ENCODE peak calls at places on chromosomes 16 and 17, in ten cellular contexts. One of them, this sample, is unnamed.

GRCh38 chr17:57927048-57927723 is 28.0 kb downstream of the CUEDC1 start:
- DNase-seq in amygdala: peak; percentile 37
- DNase-seq in OCI-M1: no peak
- DNase-seq in endothelial cell of umbilical vein: peak; percentile 73
- DNase-seq in HAP-1: no peak
- DNase-seq in stimulated activated CD4-positive, alpha-beta T cell treated with anti-CD3 and anti-CD28 coated beads, Interleukin-2, amount 100 ng/mL, for 48 hours: no peak
- DNase-seq in kidney glomerular epithelial cell: peak; percentile 53
- DNase-seq in neural crest cell: no peak
- DNase-seq in activated naive CD4-positive, alpha-beta T cell: no peak
- DNase-seq in HFFc6: peak; percentile 50
- DNase-seq in this sample: peak; percentile 59

GRCh38 chr17:49513044-49513395 is 17.9 kb downstream of the NGFR start:
- DNase-seq in amygdala: no peak
- DNase-seq in OCI-M1: no peak
- DNase-seq in endothelial cell of umbilical vein: no peak
- DNase-seq in HAP-1: no peak
- DNase-seq in stimulated activated CD4-positive, alpha-beta T cell treated with anti-CD3 and anti-CD28 coated beads, Interleukin-2, amount 100 ng/mL, for 48 hours: no peak
- DNase-seq in kidney glomerular epithelial cell: no peak
- DNase-seq in neural crest cell: no peak
- DNase-seq in activated naive CD4-positive, alpha-beta T cell: no peak
- DNase-seq in HFFc6: no peak
- DNase-seq in this sample: no peak

GRCh38 chr16:85173077-85173980 is 61.1 kb upstream of the CIBAR2 start:
- DNase-seq in amygdala: no peak
- DNase-seq in OCI-M1: peak; percentile 5
- DNase-seq in endothelial cell of umbilical vein: peak; percentile 87
- DNase-seq in HAP-1: no peak
- DNase-seq in stimulated activated CD4-positive, alpha-beta T cell treated with anti-CD3 and anti-CD28 coated beads, Interleukin-2, amount 100 ng/mL, for 48 hours: no peak
- DNase-seq in kidney glomerular epithelial cell: peak; percentile 42
- DNase-seq in neural crest cell: no peak
- DNase-seq in activated naive CD4-positive, alpha-beta T cell: no peak
- DNase-seq in HFFc6: peak; percentile 92
- DNase-seq in this sample: peak; percentile 91

GRCh38 chr16:88533381-88533831 is 36.8 kb upstream of the ZC3H18 start:
- DNase-seq in amygdala: no peak
- DNase-seq in OCI-M1: no peak
- DNase-seq in endothelial cell of umbilical vein: no peak
- DNase-seq in HAP-1: no peak
- DNase-seq in stimulated activated CD4-positive, alpha-beta T cell treated with anti-CD3 and anti-CD28 coated beads, Interleukin-2, amount 100 ng/mL, for 48 hours: no peak
- DNase-seq in kidney glomerular epithelial cell: peak; percentile 4
- DNase-seq in neural crest cell: no peak
- DNase-seq in activated naive CD4-positive, alpha-beta T cell: no peak
- DNase-seq in HFFc6: peak; percentile 16
- DNase-seq in this sample: no peak

GRCh38 chr16:72938426-72939164 is 109.3 kb downstream of the ZFHX3 start:
- DNase-seq in amygdala: peak; percentile 19
- DNase-seq in OCI-M1: no peak
- DNase-seq in endothelial cell of umbilical vein: peak; percentile 72
- DNase-seq in HAP-1: no peak
- DNase-seq in stimulated activated CD4-positive, alpha-beta T cell treated with anti-CD3 and anti-CD28 coated beads, Interleukin-2, amount 100 ng/mL, for 48 hours: no peak
- DNase-seq in kidney glomerular epithelial cell: no peak
- DNase-seq in neural crest cell: no peak
- DNase-seq in activated naive CD4-positive, alpha-beta T cell: no peak
- DNase-seq in HFFc6: peak; percentile 71
- DNase-seq in this sample: peak; percentile 32

GRCh38 chr17:39229274-39229913 is 3.6 kb upstream of the STAC2 start:
- DNase-seq in amygdala: no peak
- DNase-seq in OCI-M1: no peak
- DNase-seq in endothelial cell of umbilical vein: no peak
- DNase-seq in HAP-1: no peak
- DNase-seq in stimulated activated CD4-positive, alpha-beta T cell treated with anti-CD3 and anti-CD28 coated beads, Interleukin-2, amount 100 ng/mL, for 48 hours: no peak
- DNase-seq in kidney glomerular epithelial cell: no peak
- DNase-seq in neural crest cell: no peak
- DNase-seq in activated naive CD4-positive, alpha-beta T cell: no peak
- DNase-seq in HFFc6: peak; percentile 46
- DNase-seq in this sample: no peak

GRCh38 chr16:10934325-10935107 is 7.8 kb downstream of the DEXI start:
- DNase-seq in amygdala: no peak
- DNase-seq in OCI-M1: no peak
- DNase-seq in endothelial cell of umbilical vein: no peak
- DNase-seq in HAP-1: no peak
- DNase-seq in stimulated activated CD4-positive, alpha-beta T cell treated with anti-CD3 and anti-CD28 coated beads, Interleukin-2, amount 100 ng/mL, for 48 hours: no peak
- DNase-seq in kidney glomerular epithelial cell: no peak
- DNase-seq in neural crest cell: no peak
- DNase-seq in activated naive CD4-positive, alpha-beta T cell: no peak
- DNase-seq in HFFc6: no peak
- DNase-seq in this sample: no peak

GRCh38 chr16:68223072-68223471 is 12.9 kb downstream of the ESRP2 start:
- DNase-seq in amygdala: no peak
- DNase-seq in OCI-M1: no peak
- DNase-seq in endothelial cell of umbilical vein: no peak
- DNase-seq in HAP-1: peak; percentile 83
- DNase-seq in stimulated activated CD4-positive, alpha-beta T cell treated with anti-CD3 and anti-CD28 coated beads, Interleukin-2, amount 100 ng/mL, for 48 hours: no peak
- DNase-seq in kidney glomerular epithelial cell: no peak
- DNase-seq in neural crest cell: no peak
- DNase-seq in activated naive CD4-positive, alpha-beta T cell: no peak
- DNase-seq in HFFc6: no peak
- DNase-seq in this sample: no peak

GRCh38 chr16:85349413-85350145 is 237.3 kb upstream of the CIBAR2 start:
- DNase-seq in amygdala: no peak
- DNase-seq in OCI-M1: peak; percentile 17
- DNase-seq in endothelial cell of umbilical vein: no peak
- DNase-seq in HAP-1: no peak
- DNase-seq in stimulated activated CD4-positive, alpha-beta T cell treated with anti-CD3 and anti-CD28 coated beads, Interleukin-2, amount 100 ng/mL, for 48 hours: no peak
- DNase-seq in kidney glomerular epithelial cell: no peak
- DNase-seq in neural crest cell: no peak
- DNase-seq in activated naive CD4-positive, alpha-beta T cell: no peak
- DNase-seq in HFFc6: no peak
- DNase-seq in this sample: no peak

GRCh38 chr17:69141802-69142472 is at the start of gene ABCA6:
- DNase-seq in amygdala: no peak
- DNase-seq in OCI-M1: peak; percentile 31
- DNase-seq in endothelial cell of umbilical vein: peak; percentile 91
- DNase-seq in HAP-1: no peak
- DNase-seq in stimulated activated CD4-positive, alpha-beta T cell treated with anti-CD3 and anti-CD28 coated beads, Interleukin-2, amount 100 ng/mL, for 48 hours: no peak
- DNase-seq in kidney glomerular epithelial cell: no peak
- DNase-seq in neural crest cell: no peak
- DNase-seq in activated naive CD4-positive, alpha-beta T cell: no peak
- DNase-seq in HFFc6: no peak
- DNase-seq in this sample: peak; percentile 20

GRCh38 chr16:187330-187729 is 7.1 kb downstream of the HBQ1 start:
- DNase-seq in amygdala: no peak
- DNase-seq in OCI-M1: no peak
- DNase-seq in endothelial cell of umbilical vein: no peak
- DNase-seq in HAP-1: no peak
- DNase-seq in stimulated activated CD4-positive, alpha-beta T cell treated with anti-CD3 and anti-CD28 coated beads, Interleukin-2, amount 100 ng/mL, for 48 hours: no peak
- DNase-seq in kidney glomerular epithelial cell: no peak
- DNase-seq in neural crest cell: no peak
- DNase-seq in activated naive CD4-positive, alpha-beta T cell: no peak
- DNase-seq in HFFc6: no peak
- DNase-seq in this sample: no peak

GRCh38 chr16:23385441-23385840 is 67.5 kb downstream of the COG7 start:
- DNase-seq in amygdala: no peak
- DNase-seq in OCI-M1: no peak
- DNase-seq in endothelial cell of umbilical vein: no peak
- DNase-seq in HAP-1: no peak
- DNase-seq in stimulated activated CD4-positive, alpha-beta T cell treated with anti-CD3 and anti-CD28 coated beads, Interleukin-2, amount 100 ng/mL, for 48 hours: no peak
- DNase-seq in kidney glomerular epithelial cell: no peak
- DNase-seq in neural crest cell: no peak
- DNase-seq in activated naive CD4-positive, alpha-beta T cell: no peak
- DNase-seq in HFFc6: no peak
- DNase-seq in this sample: no peak

GRCh38 chr16:72753883-72754282 is 294.0 kb downstream of the ZFHX3 start:
- DNase-seq in amygdala: no peak
- DNase-seq in OCI-M1: no peak
- DNase-seq in endothelial cell of umbilical vein: no peak
- DNase-seq in HAP-1: no peak
- DNase-seq in stimulated activated CD4-positive, alpha-beta T cell treated with anti-CD3 and anti-CD28 coated beads, Interleukin-2, amount 100 ng/mL, for 48 hours: no peak
- DNase-seq in kidney glomerular epithelial cell: no peak
- DNase-seq in neural crest cell: no peak
- DNase-seq in activated naive CD4-positive, alpha-beta T cell: no peak
- DNase-seq in HFFc6: no peak
- DNase-seq in this sample: no peak

GRCh38 chr17:81161536-81161935 is 3.8 kb upstream of the PVALEF start:
- DNase-seq in amygdala: no peak
- DNase-seq in OCI-M1: no peak
- DNase-seq in endothelial cell of umbilical vein: no peak
- DNase-seq in HAP-1: no peak
- DNase-seq in stimulated activated CD4-positive, alpha-beta T cell treated with anti-CD3 and anti-CD28 coated beads, Interleukin-2, amount 100 ng/mL, for 48 hours: no peak
- DNase-seq in kidney glomerular epithelial cell: no peak
- DNase-seq in neural crest cell: no peak
- DNase-seq in activated naive CD4-positive, alpha-beta T cell: no peak
- DNase-seq in HFFc6: no peak
- DNase-seq in this sample: no peak

GRCh38 chr17:31156326-31156725 is 61.5 kb downstream of the NF1 start:
- DNase-seq in amygdala: no peak
- DNase-seq in OCI-M1: no peak
- DNase-seq in endothelial cell of umbilical vein: no peak
- DNase-seq in HAP-1: no peak
- DNase-seq in stimulated activated CD4-positive, alpha-beta T cell treated with anti-CD3 and anti-CD28 coated beads, Interleukin-2, amount 100 ng/mL, for 48 hours: no peak
- DNase-seq in kidney glomerular epithelial cell: no peak
- DNase-seq in neural crest cell: no peak
- DNase-seq in activated naive CD4-positive, alpha-beta T cell: no peak
- DNase-seq in HFFc6: peak; percentile 64
- DNase-seq in this sample: no peak

GRCh38 chr17:69539781-69540319 is 125.4 kb downstream of the MAP2K6 start:
- DNase-seq in amygdala: no peak
- DNase-seq in OCI-M1: no peak
- DNase-seq in endothelial cell of umbilical vein: peak; percentile 97
- DNase-seq in HAP-1: no peak
- DNase-seq in stimulated activated CD4-positive, alpha-beta T cell treated with anti-CD3 and anti-CD28 coated beads, Interleukin-2, amount 100 ng/mL, for 48 hours: no peak
- DNase-seq in kidney glomerular epithelial cell: peak; percentile 37
- DNase-seq in neural crest cell: no peak
- DNase-seq in activated naive CD4-positive, alpha-beta T cell: no peak
- DNase-seq in HFFc6: peak; percentile 75
- DNase-seq in this sample: peak; percentile 68

GRCh38 chr16:1710811-1711507 is 5.0 kb downstream of the MAPK8IP3 start:
- DNase-seq in amygdala: no peak
- DNase-seq in OCI-M1: no peak
- DNase-seq in endothelial cell of umbilical vein: no peak
- DNase-seq in HAP-1: no peak
- DNase-seq in stimulated activated CD4-positive, alpha-beta T cell treated with anti-CD3 and anti-CD28 coated beads, Interleukin-2, amount 100 ng/mL, for 48 hours: no peak
- DNase-seq in kidney glomerular epithelial cell: no peak
- DNase-seq in neural crest cell: no peak
- DNase-seq in activated naive CD4-positive, alpha-beta T cell: no peak
- DNase-seq in HFFc6: no peak
- DNase-seq in this sample: no peak

GRCh38 chr16:89958596-89958995 is 10.0 kb downstream of the DEF8 start:
- DNase-seq in amygdala: no peak
- DNase-seq in OCI-M1: no peak
- DNase-seq in endothelial cell of umbilical vein: no peak
- DNase-seq in HAP-1: no peak
- DNase-seq in stimulated activated CD4-positive, alpha-beta T cell treated with anti-CD3 and anti-CD28 coated beads, Interleukin-2, amount 100 ng/mL, for 48 hours: no peak
- DNase-seq in kidney glomerular epithelial cell: no peak
- DNase-seq in neural crest cell: no peak
- DNase-seq in activated naive CD4-positive, alpha-beta T cell: no peak
- DNase-seq in HFFc6: no peak
- DNase-seq in this sample: no peak

GRCh38 chr16:25633549-25633948 is 58.2 kb upstream of the HS3ST4 start:
- DNase-seq in amygdala: no peak
- DNase-seq in OCI-M1: no peak
- DNase-seq in endothelial cell of umbilical vein: no peak
- DNase-seq in HAP-1: no peak
- DNase-seq in stimulated activated CD4-positive, alpha-beta T cell treated with anti-CD3 and anti-CD28 coated beads, Interleukin-2, amount 100 ng/mL, for 48 hours: no peak
- DNase-seq in kidney glomerular epithelial cell: no peak
- DNase-seq in neural crest cell: no peak
- DNase-seq in activated naive CD4-positive, alpha-beta T cell: no peak
- DNase-seq in HFFc6: no peak
- DNase-seq in this sample: peak; percentile 36

GRCh38 chr17:74646231-74646630 is 22.7 kb upstream of the CD300E start:
- DNase-seq in amygdala: no peak
- DNase-seq in OCI-M1: peak; percentile 28
- DNase-seq in endothelial cell of umbilical vein: no peak
- DNase-seq in HAP-1: no peak
- DNase-seq in stimulated activated CD4-positive, alpha-beta T cell treated with anti-CD3 and anti-CD28 coated beads, Interleukin-2, amount 100 ng/mL, for 48 hours: no peak
- DNase-seq in kidney glomerular epithelial cell: peak; percentile 4
- DNase-seq in neural crest cell: no peak
- DNase-seq in activated naive CD4-positive, alpha-beta T cell: no peak
- DNase-seq in HFFc6: no peak
- DNase-seq in this sample: peak; percentile 19

GRCh38 chr17:44607836-44608690 is 48.2 kb upstream of the MEIOC start:
- DNase-seq in amygdala: no peak
- DNase-seq in OCI-M1: no peak
- DNase-seq in endothelial cell of umbilical vein: peak; percentile 39
- DNase-seq in HAP-1: no peak
- DNase-seq in stimulated activated CD4-positive, alpha-beta T cell treated with anti-CD3 and anti-CD28 coated beads, Interleukin-2, amount 100 ng/mL, for 48 hours: no peak
- DNase-seq in kidney glomerular epithelial cell: no peak
- DNase-seq in neural crest cell: no peak
- DNase-seq in activated naive CD4-positive, alpha-beta T cell: no peak
- DNase-seq in HFFc6: peak; percentile 20
- DNase-seq in this sample: no peak

GRCh38 chr17:42536372-42537155 is 523 bp downstream of the NAGLU start:
- DNase-seq in amygdala: peak; percentile 74
- DNase-seq in OCI-M1: peak; percentile 85
- DNase-seq in endothelial cell of umbilical vein: peak; percentile 49
- DNase-seq in HAP-1: peak; percentile 80
- DNase-seq in stimulated activated CD4-positive, alpha-beta T cell treated with anti-CD3 and anti-CD28 coated beads, Interleukin-2, amount 100 ng/mL, for 48 hours: peak; percentile 67
- DNase-seq in kidney glomerular epithelial cell: peak; percentile 33
- DNase-seq in neural crest cell: peak; percentile 48
- DNase-seq in activated naive CD4-positive, alpha-beta T cell: peak; percentile 34
- DNase-seq in HFFc6: peak; percentile 64
- DNase-seq in this sample: peak; percentile 70

GRCh38 chr17:57106107-57106835 is 21.2 kb downstream of the AKAP1 start:
- DNase-seq in amygdala: no peak
- DNase-seq in OCI-M1: no peak
- DNase-seq in endothelial cell of umbilical vein: no peak
- DNase-seq in HAP-1: no peak
- DNase-seq in stimulated activated CD4-positive, alpha-beta T cell treated with anti-CD3 and anti-CD28 coated beads, Interleukin-2, amount 100 ng/mL, for 48 hours: no peak
- DNase-seq in kidney glomerular epithelial cell: no peak
- DNase-seq in neural crest cell: no peak
- DNase-seq in activated naive CD4-positive, alpha-beta T cell: no peak
- DNase-seq in HFFc6: no peak
- DNase-seq in this sample: no peak

GRCh38 chr16:70674221-70675014 is 11.4 kb downstream of the MTSS2 start:
- DNase-seq in amygdala: no peak
- DNase-seq in OCI-M1: no peak
- DNase-seq in endothelial cell of umbilical vein: no peak
- DNase-seq in HAP-1: no peak
- DNase-seq in stimulated activated CD4-positive, alpha-beta T cell treated with anti-CD3 and anti-CD28 coated beads, Interleukin-2, amount 100 ng/mL, for 48 hours: no peak
- DNase-seq in kidney glomerular epithelial cell: no peak
- DNase-seq in neural crest cell: no peak
- DNase-seq in activated naive CD4-positive, alpha-beta T cell: no peak
- DNase-seq in HFFc6: no peak
- DNase-seq in this sample: no peak